ENCODE peak calls at places on chromosome 11, in four cellular contexts. T is tibial artery, I is GM12865, Y is Caco-2. Q is an unnamed sample.

GRCh38 chr11:13602844-13603243 is 65.6 kb upstream of the FAR1 start:
- DNase-seq in Y (no peak), T (no peak), I (no peak), Q (no peak)

GRCh38 chr11:15202626-15203025 is 87.9 kb downstream of the INSC start:
- DNase-seq in T (no peak), Y (no peak), I (no peak), Q (no peak)

GRCh38 chr11:101584651-101585050 is 844 bp upstream of the TRPC6 start:
- DNase-seq in I (no peak), T (no peak), Y (no peak), Q (no peak)

GRCh38 chr11:124779568-124779967 is 17.5 kb upstream of the ESAM start:
- DNase-seq in Y (no peak), I (no peak), T (no peak), Q (no peak)

GRCh38 chr11:5631969-5632635 is 7.3 kb downstream of the TRIM34 start:
- DNase-seq in T (no peak), I (peak; percentile 85), Y (no peak), Q (no peak)

GRCh38 chr11:111069076-111069475 is 176.4 kb upstream of the POU2AF2 start:
- DNase-seq in T (no peak), Y (peak; percentile 20), I (no peak), Q (no peak)

GRCh38 chr11:128916037-128916572 is 24.9 kb downstream of the KCNJ5 start:
- DNase-seq in Y (no peak), T (no peak), I (no peak), Q (no peak)

GRCh38 chr11:110092577-110093406 is at the start of gene ZC3H12C:
- DNase-seq in T (peak; percentile 80), I (peak; percentile 88), Y (peak; percentile 97), Q (peak; percentile 88)

GRCh38 chr11:69035959-69036340 is 12.8 kb upstream of the TPCN2 start:
- DNase-seq in Y (no peak), I (no peak), T (peak; percentile 68), Q (no peak)

GRCh38 chr11:18229501-18229900 is 7.1 kb downstream of the SAA4 start:
- DNase-seq in I (peak; percentile 83), T (no peak), Y (no peak), Q (no peak)

GRCh38 chr11:69234740-69235710 is 58.9 kb upstream of the MYEOV start:
- DNase-seq in T (peak; percentile 7), I (no peak), Y (peak; percentile 48), Q (no peak)

GRCh38 chr11:124961972-124962609 is 8.1 kb downstream of the CCDC15 start:
- DNase-seq in Y (peak; percentile 76), T (no peak), I (peak; percentile 76), Q (peak; percentile 11)

GRCh38 chr11:62909107-62909894 is 11.9 kb downstream of the CHRM1 start:
- DNase-seq in I (peak; percentile 38), T (peak; percentile 48), Y (peak; percentile 75), Q (peak; percentile 73)

GRCh38 chr11:75667268-75667830 is 1.5 kb downstream of the MAP6 start:
- DNase-seq in T (no peak), Y (peak; percentile 92), I (peak; percentile 11), Q (peak; percentile 35)

GRCh38 chr11:95024958-95025357 is at the start of gene KDM4E:
- DNase-seq in I (no peak), Y (no peak), T (no peak), Q (no peak)

GRCh38 chr11:106468091-106468490 is 390.6 kb downstream of the AASDHPPT start:
- DNase-seq in Y (peak; percentile 76), I (no peak), T (no peak), Q (no peak)

GRCh38 chr11:61075891-61076290 is 26.4 kb upstream of the CD5 start:
- DNase-seq in Y (peak; percentile 62), T (no peak), I (no peak), Q (peak; percentile 68)

GRCh38 chr11:36540998-36541397 is 26.8 kb upstream of the RAG1 start:
- DNase-seq in Y (peak; percentile 32), T (no peak), I (peak; percentile 77), Q (peak; percentile 55)

GRCh38 chr11:50155508-50155907 is 122.8 kb downstream of the OR4C45 start:
- DNase-seq in Y (no peak), I (no peak), T (no peak), Q (no peak)

GRCh38 chr11:61837411-61838005 is 9.4 kb downstream of the FADS2 start:
- DNase-seq in T (no peak), I (no peak), Y (no peak), Q (no peak)

GRCh38 chr11:18669211-18669593 is 29.4 kb upstream of the TMEM86A start:
- DNase-seq in T (no peak), Y (no peak), I (no peak), Q (peak; percentile 86)

GRCh38 chr11:68825603-68826002 is 16.1 kb downstream of the CPT1A start:
- DNase-seq in I (no peak), T (no peak), Y (peak; percentile 74), Q (peak; percentile 77)

GRCh38 chr11:69935941-69936505 is 116.8 kb upstream of the FGF3 start:
- DNase-seq in Y (no peak), I (no peak), T (no peak), Q (no peak)

GRCh38 chr11:116647305-116648080 is 125.3 kb downstream of the BUD13 start:
- DNase-seq in I (no peak), T (no peak), Y (no peak), Q (no peak)

GRCh38 chr11:109120341-109120740 is 301.6 kb upstream of the C11orf87 start:
- DNase-seq in I (no peak), Y (no peak), T (no peak), Q (no peak)

GRCh38 chr11:65491614-65492386 is 7.0 kb upstream of the MALAT1 start:
- DNase-seq in I (peak; percentile 69), T (peak; percentile 90), Y (no peak), Q (peak; percentile 88)

DNA sequence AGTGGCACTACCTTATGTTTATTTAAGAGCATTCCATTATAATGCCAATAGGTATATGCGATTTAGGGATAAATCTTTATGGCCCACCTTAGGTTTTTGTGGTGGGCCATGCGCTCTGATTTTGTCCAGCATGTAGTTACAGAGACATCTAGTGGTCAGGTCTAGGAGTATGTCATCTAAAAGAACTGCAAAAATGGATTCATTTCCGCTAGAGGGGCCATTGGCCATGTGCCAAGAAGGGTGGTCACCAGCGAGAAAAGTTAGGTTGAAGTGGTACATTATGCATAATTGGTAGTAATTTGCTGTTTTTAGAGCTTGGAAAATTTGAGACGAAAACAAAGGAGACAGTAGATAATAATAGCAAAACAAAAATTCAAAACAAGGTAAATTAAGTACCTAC is 27.7 kb downstream of the LRRC4C start:
- DNase-seq in I (peak; percentile 31), Y (peak; percentile 19), T (no peak), Q (no peak)
- TF ChIP-seq CTCF in I (peak; percentile 43), Y (peak; percentile 62), T (no peak), Q (no peak)

DNA sequence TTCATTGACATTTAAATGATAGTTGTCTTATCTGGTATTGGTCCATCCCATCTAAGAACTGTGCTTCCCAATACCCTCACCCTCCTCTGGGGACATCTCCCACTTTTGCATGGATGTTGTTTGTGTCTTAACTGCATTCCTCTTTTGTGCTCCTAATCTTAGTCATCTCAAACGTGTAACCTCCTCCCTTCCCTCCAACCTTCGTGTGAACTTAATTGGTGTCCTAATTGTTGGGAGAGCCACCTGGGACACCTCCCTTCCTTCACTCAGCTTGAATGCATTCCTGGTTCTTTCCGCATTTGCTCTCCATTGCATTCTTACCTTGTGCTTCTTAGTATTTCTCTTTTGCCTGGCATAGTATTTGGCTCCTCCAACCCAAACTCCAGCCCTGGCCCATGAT is 9.8 kb upstream of the ELMOD1 start:
- DNase-seq in T (no peak), I (no peak), Y (no peak), Q (no peak)
- TF ChIP-seq CTCF in T (no peak), I (no peak), Y (no peak), Q (no peak)

GRCh38 chr11:24234822-24235508 is 261.9 kb upstream of the LUZP2 start:
- DNase-seq in Y (peak; percentile 52), I (no peak), T (no peak), Q (peak; percentile 62)
- TF ChIP-seq CTCF in Y (peak; percentile 34), I (no peak), T (no peak), Q (no peak)

DNA sequence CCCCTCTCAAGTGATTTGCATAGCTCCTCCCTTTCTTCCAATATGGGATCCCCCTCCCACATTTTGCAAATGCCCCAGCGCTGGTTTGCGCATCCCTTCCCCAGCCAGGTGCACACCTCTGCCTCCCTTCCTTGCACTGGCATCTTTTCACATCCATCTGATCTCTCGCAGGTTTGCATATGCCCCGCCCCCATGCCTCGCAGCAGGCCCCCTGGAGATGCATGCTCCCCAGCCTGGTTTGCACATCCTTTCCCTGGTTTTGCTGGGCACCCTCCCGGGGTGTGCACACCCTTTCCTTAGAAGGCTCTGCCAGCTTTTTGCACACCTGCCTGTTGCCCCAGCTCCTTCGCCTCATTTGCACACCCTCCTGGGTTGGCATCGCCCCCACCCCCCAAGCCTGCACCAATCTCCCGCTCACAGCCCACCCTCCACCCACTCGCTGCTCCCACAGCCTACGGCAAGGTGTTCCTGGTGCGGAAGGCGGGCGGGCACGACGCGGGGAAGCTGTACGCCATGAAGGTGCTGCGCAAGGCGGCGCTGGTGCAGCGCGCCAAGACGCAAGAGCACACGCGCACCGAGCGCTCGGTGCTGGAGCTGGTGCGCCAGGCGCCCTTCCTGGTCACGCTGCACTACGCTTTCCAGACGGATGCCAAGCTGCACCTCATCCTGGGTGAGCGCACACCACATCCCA is 895 bp downstream of the RPS6KA4 start:
- DNase-seq in I (peak; percentile 54), T (no peak), Y (no peak), Q (no peak)
- TF ChIP-seq CTCF in I (peak; percentile 19), T (no peak), Y (no peak), Q (no peak)

GRCh38 chr11:45771194-45771941 is 33.6 kb upstream of the SLC35C1 start:
- DNase-seq in I (peak; percentile 54), Y (peak; percentile 77), T (peak; percentile 73), Q (peak; percentile 71)
- TF ChIP-seq CTCF in I (peak; percentile 75), Y (peak; percentile 92), T (peak; percentile 97), Q (peak; percentile 67)

Q was measured in Calu3.